ENCODE peak calls at places on chromosomes 5 and 9, in six cellular contexts. V is HCT116, G is HepG2, N is H1, I is GM12878, P is K562. L is an unnamed sample.
A peak's percentile ranks its signal among the peaks of the same experiment; 100 is the strongest.

GRCh38 chr9:79054500-79054899 is 517.3 kb upstream of the TLE4 start:
- DNase-seq in P (no peak), I (no peak), G (no peak), N (no peak), V (no peak), L (no peak)

GRCh38 chr9:994005-994404 is 17.6 kb downstream of the DMRT3 start:
- DNase-seq in N (no peak), I (no peak), G (no peak), V (no peak), P (no peak), L (no peak)

GRCh38 chr9:121075251-121076036 is 689 bp downstream of the CNTRL start:
- DNase-seq in V (no peak), G (no peak), P (no peak), I (no peak), N (no peak), L (no peak)

GRCh38 chr9:78218890-78219289 is 17.0 kb upstream of the CEP78 start:
- DNase-seq in N (no peak), P (no peak), I (no peak), G (no peak), V (no peak), L (no peak)

GRCh38 chr9:136886610-136887597 is 588 bp downstream of the TRAF2 start:
- DNase-seq in N (peak; percentile 70), P (peak; percentile 44), G (no peak), V (no peak), I (no peak), L (peak; percentile 22)

GRCh38 chr9:27530915-27531762 is 1.5 kb upstream of the MOB3B start:
- DNase-seq in P (peak; percentile 5), I (no peak), V (no peak), N (no peak), G (no peak), L (no peak)

GRCh38 chr9:87494970-87495471 is 2.6 kb upstream of the DAPK1 start:
- DNase-seq in P (peak; percentile 19), G (no peak), V (no peak), N (no peak), I (no peak), L (no peak)

GRCh38 chr9:111375817-111376564 is 46.0 kb upstream of the OR2K2 start:
- DNase-seq in G (no peak), P (no peak), I (no peak), N (no peak), V (no peak), L (no peak)

GRCh38 chr5:130335116-130335515 is 430.9 kb downstream of the CHSY3 start:
- DNase-seq in G (no peak), V (no peak), N (no peak), I (no peak), P (no peak), L (no peak)

GRCh38 chr5:120767171-120767820 is 303.2 kb downstream of the PRR16 start:
- DNase-seq in I (no peak), N (no peak), G (no peak), P (no peak), V (no peak), L (no peak)

GRCh38 chr5:31824886-31825774 is 186.2 kb downstream of the PDZD2 start:
- DNase-seq in I (no peak), V (peak; percentile 61), N (peak; percentile 63), P (peak; percentile 22), G (peak; percentile 41), L (peak; percentile 35)

GRCh38 chr9:130763585-130764200 is 70.1 kb downstream of the EXOSC2 start:
- DNase-seq in I (no peak), N (no peak), V (no peak), G (no peak), P (no peak), L (no peak)

GRCh38 chr5:125725686-125726085 is 697.5 kb upstream of the GRAMD2B start:
- DNase-seq in P (no peak), N (no peak), I (no peak), G (no peak), V (no peak), L (no peak)

GRCh38 chr5:107519900-107520354 is 150.8 kb downstream of the EFNA5 start:
- DNase-seq in I (peak; percentile 33), P (no peak), N (no peak), V (no peak), G (no peak), L (no peak)
- H3K4me1 ChIP-seq in I (peaks cover 4% of the 10 kb centered on the region), P (no peaks in the 10 kb centered on the region), N (no peaks in the 10 kb centered on the region), V (no peaks in the 10 kb centered on the region), G (no peaks in the 10 kb centered on the region), L (no peaks in the 10 kb centered on the region)

GRCh38 chr9:2495221-2496005 is 126.2 kb upstream of the VLDLR start:
- DNase-seq in V (no peak), G (no peak), N (no peak), I (no peak), P (no peak), L (no peak)
- TF ChIP-seq ZNF274 in V (no peak), G (no peak), N (no peak), I (no peak), P (no peak), L (no peak)

DNA sequence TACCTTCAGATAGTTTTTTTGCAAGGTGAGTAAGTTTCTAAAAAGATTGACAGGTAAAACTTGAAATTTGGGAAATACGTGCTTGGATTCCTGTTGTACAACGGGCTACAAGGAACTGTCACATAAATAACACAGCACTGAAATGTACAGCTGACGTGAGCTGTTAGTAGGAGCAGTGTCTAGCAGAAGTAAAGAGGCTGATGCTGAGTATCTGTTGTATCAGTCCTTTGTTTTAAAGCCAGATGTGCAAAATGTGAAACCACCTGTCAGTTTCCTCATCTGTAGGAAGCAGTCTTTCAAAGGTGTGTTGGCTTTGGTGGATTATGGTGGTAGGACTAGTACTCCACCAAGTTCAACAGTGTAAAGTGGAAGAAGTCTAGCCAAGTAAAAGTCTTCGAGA is 122.3 kb downstream of the EFNA5 start:
- DNase-seq in N (no peak), G (no peak), I (no peak), V (no peak), P (no peak), L (no peak)
- H3K4me1 ChIP-seq in N (no peaks in the 10 kb centered on the region), G (no peaks in the 10 kb centered on the region), I (no peaks in the 10 kb centered on the region), V (no peaks in the 10 kb centered on the region), P (no peaks in the 10 kb centered on the region), L (no peaks in the 10 kb centered on the region)

GRCh38 chr9:93231121-93231694 is 47.3 kb downstream of the WNK2 start:
- DNase-seq in P (no peak), N (no peak), V (no peak), G (no peak), I (no peak), L (no peak)
- TF ChIP-seq ZNF274 in P (no peak), N (no peak), V (no peak), G (no peak), I (no peak), L (no peak)

GRCh38 chr5:14155075-14155474 is 11.9 kb downstream of the TRIO start:
- DNase-seq in V (no peak), G (no peak), N (no peak), I (no peak), P (no peak), L (no peak)
- H3K4me1 ChIP-seq in V (peaks cover 37% of the 10 kb centered on the region), G (peaks cover 85% of the 10 kb centered on the region), N (peaks cover 5% of the 10 kb centered on the region), I (peaks cover 69% of the 10 kb centered on the region), P (no peaks in the 10 kb centered on the region), L (peaks cover 10% of the 10 kb centered on the region)

GRCh38 chr9:6506571-6506970 is 93.6 kb downstream of the UHRF2 start:
- DNase-seq in P (no peak), N (no peak), G (no peak), V (no peak), I (no peak), L (no peak)
- TF ChIP-seq ZNF274 in P (no peak), N (no peak), G (no peak), V (no peak), I (no peak), L (no peak)

GRCh38 chr5:141683596-141684161 is 1.6 kb upstream of the ARAP3 start:
- DNase-seq in P (no peak), V (no peak), I (no peak), G (no peak), N (no peak), L (no peak)
- H3K4me1 ChIP-seq in P (peaks cover 40% of the 10 kb centered on the region), V (peaks cover 18% of the 10 kb centered on the region), I (no peaks in the 10 kb centered on the region), G (peaks cover 20% of the 10 kb centered on the region), N (peaks cover 18% of the 10 kb centered on the region), L (peaks cover 16% of the 10 kb centered on the region)

DNA sequence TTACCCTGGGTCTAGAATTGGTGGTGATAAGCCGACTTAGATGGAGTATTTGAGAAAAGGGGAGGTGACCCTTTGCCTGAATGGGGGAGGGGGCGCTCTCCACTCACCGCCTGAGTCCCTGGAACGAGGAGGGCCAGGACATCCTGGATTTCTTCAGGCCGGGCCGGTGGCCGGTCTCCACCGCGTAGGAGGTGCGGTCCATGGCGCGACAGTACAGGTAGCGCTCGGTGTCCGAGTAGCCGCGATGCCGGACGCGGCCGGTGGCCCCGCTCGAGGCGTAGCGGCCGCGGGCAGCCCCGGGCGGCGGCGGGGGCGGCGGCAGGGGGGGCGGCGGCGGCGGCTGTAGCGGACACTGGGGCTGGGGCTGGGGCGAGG is 478 bp downstream of the PDE4D start:
- DNase-seq in V (no peak), N (peak; percentile 67), I (no peak), P (no peak), G (no peak), L (no peak)
- TF ChIP-seq ZNF274 in V (no peak), N (no peak), I (no peak), P (no peak), G (no peak), L (no peak)

GRCh38 chr9:135047521-135047920 is 39.9 kb upstream of the OLFM1 start:
- DNase-seq in N (no peak), V (no peak), I (no peak), G (no peak), P (no peak), L (no peak)
- H3K4me1 ChIP-seq in N (no peaks in the 10 kb centered on the region), V (no peaks in the 10 kb centered on the region), I (peaks cover 5% of the 10 kb centered on the region), G (no peaks in the 10 kb centered on the region), P (no peaks in the 10 kb centered on the region), L (no peaks in the 10 kb centered on the region)

L was measured in NT2/D1.